ENCODE peak calls at places on chromosomes 7 and 10, in ten cellular contexts. T is cardiac muscle cell, E is GM13976, G is HL-60, H is GM23338, B is NCI-H2081, W is NCI-H345, R is NCI-H2227 treated with DMSO at 0.1 percent for 48 hours, N is ACHN, Z is fibroblast of pulmonary artery. U is an unnamed sample.

GRCh38 chr7:37684927-37685326 is 1.4 kb downstream of the GPR141 start:
- DNase-seq in T (no peak), E (no peak), G (no peak), H (no peak), B (no peak), W (no peak), R (no peak), N (no peak), Z (no peak), U (no peak)

GRCh38 chr10:86314616-86315520 is 51.7 kb downstream of the GRID1 start:
- DNase-seq in T (no peak), E (no peak), G (peak), H (no peak), B (no peak), W (no peak), R (no peak), N (no peak), Z (no peak), U (no peak)

GRCh38 chr7:148911626-148912025 is 27.5 kb upstream of the EZH2 start:
- DNase-seq in T (no peak), E (no peak), G (no peak), H (no peak), B (no peak), W (no peak), R (no peak), N (no peak), Z (no peak), U (no peak)

GRCh38 chr10:96255569-96256335 is 15.6 kb downstream of the BLNK start:
- DNase-seq in T (no peak), E (no peak), G (no peak), H (no peak), B (no peak), W (no peak), R (peak), N (no peak), Z (no peak), U (no peak)

GRCh38 chr7:102215281-102215680 is 71.4 kb upstream of the SH2B2 start:
- DNase-seq in T (no peak), E (no peak), G (no peak), H (no peak), B (no peak), W (no peak), R (no peak), N (no peak), Z (no peak), U (no peak)

GRCh38 chr7:150313367-150313809 is 9.8 kb upstream of the LRRC61 start:
- DNase-seq in T (no peak), E (no peak), G (no peak), H (no peak), B (no peak), W (no peak), R (no peak), N (peak), Z (no peak), U (no peak)

GRCh38 chr10:44979281-44980181 is 922 bp upstream of the DEPP1 start:
- DNase-seq in T (no peak), E (no peak), G (no peak), H (no peak), B (no peak), W (no peak), R (no peak), N (no peak), Z (no peak), U (no peak)

GRCh38 chr10:86958109-86958830 is at the start of gene SNCG:
- DNase-seq in T (no peak), E (no peak), G (no peak), H (no peak), B (no peak), W (peak), R (peak), N (no peak), Z (peak), U (no peak)

GRCh38 chr7:27186450-27187157 is 1.6 kb upstream of the HOXA11 start:
- DNase-seq in T (no peak), E (no peak), G (no peak), H (no peak), B (no peak), W (no peak), R (no peak), N (no peak), Z (no peak), U (peak)

GRCh38 chr7:36155811-36156361 is 2.8 kb downstream of the EEPD1 start:
- DNase-seq in T (peak), E (no peak), G (no peak), H (peak), B (peak), W (no peak), R (no peak), N (no peak), Z (no peak), U (no peak)

GRCh38 chr10:63666836-63667383 is 145.7 kb downstream of the REEP3 start:
- DNase-seq in T (no peak), E (peak), G (no peak), H (no peak), B (no peak), W (no peak), R (no peak), N (no peak), Z (peak), U (peak)

GRCh38 chr7:77455334-77455733 is 39.2 kb upstream of the GSAP start:
- DNase-seq in T (no peak), E (no peak), G (no peak), H (no peak), B (no peak), W (no peak), R (no peak), N (peak), Z (peak), U (peak)

GRCh38 chr10:14583967-14584366 is 190.7 kb downstream of the FAM107B start:
- DNase-seq in T (no peak), E (no peak), G (no peak), H (no peak), B (no peak), W (no peak), R (no peak), N (no peak), Z (no peak), U (no peak)

GRCh38 chr10:75048669-75049098 is 62.8 kb upstream of the SAMD8 start:
- DNase-seq in T (no peak), E (no peak), G (no peak), H (no peak), B (no peak), W (no peak), R (no peak), N (no peak), Z (peak), U (peak)

GRCh38 chr7:142809671-142810070 is 38.9 kb downstream of the PRSS2 start:
- DNase-seq in T (no peak), E (no peak), G (no peak), H (no peak), B (no peak), W (no peak), R (no peak), N (no peak), Z (no peak), U (no peak)

GRCh38 chr7:155266440-155266839 is 31.2 kb upstream of the INSIG1 start:
- DNase-seq in T (no peak), E (no peak), G (no peak), H (no peak), B (no peak), W (no peak), R (no peak), N (no peak), Z (no peak), U (no peak)

GRCh38 chr10:71985542-71986250 is 21.5 kb downstream of the CHST3 start:
- DNase-seq in T (no peak), E (peak), G (no peak), H (no peak), B (no peak), W (no peak), R (no peak), N (no peak), Z (peak), U (peak)

GRCh38 chr7:25856056-25856780 is 295.8 kb upstream of the NFE2L3 start:
- DNase-seq in T (peak), E (no peak), G (no peak), H (peak), B (no peak), W (peak), R (peak), N (peak), Z (no peak), U (no peak)

GRCh38 chr7:21454182-21454581 is 26.3 kb downstream of the SP4 start:
- DNase-seq in T (no peak), E (no peak), G (no peak), H (peak), B (no peak), W (no peak), R (no peak), N (no peak), Z (no peak), U (no peak)

GRCh38 chr7:6246257-6246917 is 26.0 kb downstream of the CYTH3 start:
- DNase-seq in T (no peak), E (no peak), G (no peak), H (no peak), B (no peak), W (no peak), R (no peak), N (no peak), Z (peak), U (peak)

GRCh38 chr7:130907439-130907838 is 173.4 kb upstream of the KLF14 start:
- DNase-seq in T (no peak), E (no peak), G (no peak), H (no peak), B (no peak), W (no peak), R (no peak), N (no peak), Z (no peak), U (no peak)

GRCh38 chr10:102262744-102263370 is 17.5 kb downstream of the GBF1 start:
- DNase-seq in T (no peak), E (no peak), G (no peak), H (no peak), B (no peak), W (no peak), R (no peak), N (no peak), Z (peak), U (no peak)

GRCh38 chr10:24035761-24036160 is 173.2 kb upstream of the KIAA1217 start:
- DNase-seq in T (no peak), E (no peak), G (no peak), H (no peak), B (no peak), W (no peak), R (no peak), N (no peak), Z (no peak), U (no peak)

GRCh38 chr10:87094373-87095240 is at the start of the genes GLUD1 and SHLD2:
- DNase-seq in T (peak), E (peak), G (peak), H (peak), B (peak), W (peak), R (peak), N (peak), Z (peak), U (peak)

GRCh38 chr10:11448545-11449244 is 162.8 kb downstream of the USP6NL start:
- DNase-seq in T (no peak), E (peak), G (no peak), H (no peak), B (no peak), W (no peak), R (no peak), N (no peak), Z (no peak), U (no peak)

GRCh38 chr10:91571671-91572070 is 61.2 kb downstream of the PPP1R3C start:
- DNase-seq in T (no peak), E (no peak), G (no peak), H (no peak), B (no peak), W (no peak), R (no peak), N (no peak), Z (peak), U (peak)

GRCh38 chr7:84088669-84089278 is 105.8 kb downstream of the SEMA3A start:
- DNase-seq in T (no peak), E (no peak), G (no peak), H (no peak), B (no peak), W (no peak), R (peak), N (no peak), Z (no peak), U (no peak)

GRCh38 chr7:110522751-110523200 is 568.2 kb upstream of the LRRN3 start:
- DNase-seq in T (no peak), E (no peak), G (no peak), H (peak), B (peak), W (peak), R (peak), N (no peak), Z (no peak), U (no peak)

GRCh38 chr7:130957722-130958360 is 223.8 kb upstream of the KLF14 start:
- DNase-seq in T (no peak), E (no peak), G (no peak), H (no peak), B (no peak), W (no peak), R (no peak), N (no peak), Z (no peak), U (no peak)

GRCh38 chr10:35074266-35074665 is 15.9 kb downstream of the CUL2 start:
- DNase-seq in T (no peak), E (no peak), G (no peak), H (no peak), B (no peak), W (no peak), R (no peak), N (no peak), Z (peak), U (no peak)

GRCh38 chr7:2006231-2006771 is 226.4 kb downstream of the MAD1L1 start:
- DNase-seq in T (no peak), E (no peak), G (no peak), H (no peak), B (no peak), W (no peak), R (no peak), N (no peak), Z (no peak), U (no peak)

GRCh38 chr10:33129987-33130386 is 172.0 kb upstream of the ITGB1 start:
- DNase-seq in T (no peak), E (no peak), G (no peak), H (no peak), B (no peak), W (no peak), R (no peak), N (no peak), Z (peak), U (peak)

GRCh38 chr10:107616463-107617131 is 452.1 kb upstream of the SORCS1 start:
- DNase-seq in T (no peak), E (no peak), G (peak), H (no peak), B (no peak), W (no peak), R (no peak), N (no peak), Z (peak), U (peak)

U was measured in GM03348.